ENCODE peak calls at places on chromosomes 16 and 17, in five cellular contexts. J, E, K, W and P are unnamed samples.

GRCh38 chr17:29115906-29116651 is 64.1 kb downstream of the MYO18A start:
- DNase-seq in E (peak; percentile 57), K (peak; percentile 85), W (peak; percentile 50), J (no peak), P (no peak)

GRCh38 chr16:67176662-67177061 is 6.3 kb downstream of the NOL3 start:
- DNase-seq in K (no peak), W (no peak), E (no peak), J (no peak), P (no peak)

GRCh38 chr17:74185786-74186185 is 17.7 kb upstream of the RPL38 start:
- DNase-seq in J (no peak), K (no peak), E (no peak), W (no peak), P (no peak)

GRCh38 chr17:82677353-82677925 is 21.1 kb downstream of the RAB40B start:
- DNase-seq in W (no peak), E (no peak), K (no peak), J (no peak), P (no peak)

GRCh38 chr17:39854909-39855308 is 9.2 kb downstream of the IKZF3 start:
- DNase-seq in J (no peak), W (no peak), K (no peak), E (no peak), P (no peak)

GRCh38 chr16:28310796-28311195 is 18.5 kb downstream of the SBK1 start:
- DNase-seq in K (no peak), W (peak; percentile 22), E (no peak), J (no peak), P (no peak)

GRCh38 chr17:64020068-64020766 is at the start of gene ICAM2:
- DNase-seq in W (no peak), J (peak; percentile 90), E (no peak), K (no peak), P (no peak)

GRCh38 chr17:58120195-58120822 is 27.9 kb upstream of the OR4D1 start:
- DNase-seq in K (no peak), J (no peak), W (peak; percentile 76), E (no peak), P (no peak)

GRCh38 chr17:43449470-43450202 is 34.1 kb upstream of the DHX8 start:
- DNase-seq in K (no peak), E (no peak), J (no peak), W (no peak), P (no peak)

GRCh38 chr16:16027728-16028310 is 78.4 kb downstream of the ABCC1 start:
- DNase-seq in W (no peak), K (no peak), E (no peak), J (no peak), P (no peak)

GRCh38 chr16:57470683-57471082 is 8.2 kb downstream of the POLR2C start:
- DNase-seq in K (peak; percentile 45), J (no peak), W (no peak), E (no peak), P (no peak)

GRCh38 chr16:87896924-87897562 is 27.7 kb upstream of the SLC7A5 start:
- DNase-seq in W (no peak), E (no peak), K (no peak), J (no peak), P (no peak)

GRCh38 chr16:87891763-87892162 is 22.5 kb upstream of the SLC7A5 start:
- DNase-seq in E (no peak), K (no peak), W (no peak), J (no peak), P (no peak)

GRCh38 chr16:87897563-87898505 is 28.5 kb upstream of the SLC7A5 start:
- DNase-seq in E (no peak), J (no peak), K (no peak), W (no peak), P (no peak)

DNA sequence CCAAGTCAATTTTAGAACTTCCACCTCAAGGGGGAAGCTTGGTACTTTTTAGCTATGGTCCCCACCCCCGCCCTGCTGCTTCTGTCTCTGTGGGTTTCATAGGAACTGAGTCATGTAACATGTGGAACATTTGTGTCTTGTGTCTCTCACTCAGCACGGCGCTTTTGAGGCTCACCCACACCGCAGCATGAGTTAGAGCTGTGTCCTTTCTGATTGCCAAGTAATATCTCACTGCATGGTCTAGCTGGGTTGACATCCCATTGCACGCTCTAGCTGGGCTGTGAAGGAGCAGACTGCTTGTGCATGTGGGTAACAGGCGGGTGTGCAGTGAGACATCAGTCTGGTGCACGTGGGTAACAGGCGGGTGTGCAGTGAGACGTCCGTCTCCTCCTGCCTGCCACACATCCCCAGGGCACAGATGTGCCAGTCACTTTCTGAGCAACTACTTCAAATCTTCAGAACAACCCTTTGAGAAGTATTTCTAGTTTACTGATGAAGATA is 26.4 kb upstream of the SLC7A5 start:
- DNase-seq in W (no peak), J (peak; percentile 67), K (no peak), E (peak; percentile 48), P (peak; percentile 49)
- TF ChIP-seq TAF1 in W (no peak), J (no peak), K (no peak), E (no peak), P (no peak)

GRCh38 chr16:71327720-71328119 is 30.8 kb upstream of the CALB2 start:
- DNase-seq in K (no peak), W (no peak), E (no peak), J (no peak), P (no peak)

GRCh38 chr16:71328151-71328550 is 30.4 kb upstream of the CALB2 start:
- DNase-seq in W (no peak), K (no peak), J (no peak), E (no peak), P (no peak)
- TF ChIP-seq TAF1 in W (no peak), K (no peak), J (no peak), E (no peak), P (no peak)

DNA sequence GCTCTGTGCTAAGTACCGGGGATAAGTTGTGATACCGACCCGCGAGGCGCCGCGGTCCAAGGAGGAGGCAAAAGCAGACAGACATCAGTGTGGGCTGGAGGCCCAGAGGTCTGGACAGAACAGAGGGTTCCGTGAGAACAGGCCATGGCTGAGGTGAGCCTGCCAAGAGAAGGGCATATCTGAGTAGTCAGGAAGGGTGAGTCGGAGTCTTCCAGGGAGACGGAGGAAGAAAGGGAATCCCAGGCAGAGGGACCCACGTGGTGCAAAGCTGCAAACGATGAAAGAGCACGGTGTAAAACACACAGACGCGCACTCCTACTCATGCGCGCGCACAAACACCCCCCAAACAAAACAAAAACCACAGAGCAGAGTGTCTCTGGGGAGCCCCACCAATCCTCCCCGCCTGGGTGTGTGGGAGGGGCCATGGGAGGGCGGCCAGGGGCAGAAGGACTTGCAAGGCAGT is 18.1 kb downstream of the RHBDL3 start:
- DNase-seq in K (no peak), E (no peak), W (no peak), J (no peak), P (peak; percentile 40)
- TF ChIP-seq TAF1 in K (no peak), E (no peak), W (no peak), J (no peak), P (no peak)

GRCh38 chr16:86611517-86611840 is 33.1 kb downstream of the FOXL1 start:
- DNase-seq in W (no peak), K (no peak), E (no peak), J (no peak), P (no peak)

GRCh38 chr16:86609661-86610060 is 31.3 kb downstream of the FOXL1 start:
- DNase-seq in K (no peak), J (no peak), W (no peak), E (no peak), P (no peak)

GRCh38 chr16:86608301-86608747 is 30.0 kb downstream of the FOXL1 start:
- DNase-seq in E (no peak), J (no peak), K (no peak), W (no peak), P (no peak)

GRCh38 chr16:86610779-86611516 is 32.6 kb downstream of the FOXL1 start:
- DNase-seq in W (no peak), J (no peak), E (no peak), K (no peak), P (no peak)

GRCh38 chr16:86609115-86609514 is 30.8 kb downstream of the FOXL1 start:
- DNase-seq in E (no peak), J (no peak), K (no peak), W (no peak), P (no peak)
- TF ChIP-seq TAF1 in E (no peak), J (no peak), K (no peak), W (no peak), P (no peak)

DNA sequence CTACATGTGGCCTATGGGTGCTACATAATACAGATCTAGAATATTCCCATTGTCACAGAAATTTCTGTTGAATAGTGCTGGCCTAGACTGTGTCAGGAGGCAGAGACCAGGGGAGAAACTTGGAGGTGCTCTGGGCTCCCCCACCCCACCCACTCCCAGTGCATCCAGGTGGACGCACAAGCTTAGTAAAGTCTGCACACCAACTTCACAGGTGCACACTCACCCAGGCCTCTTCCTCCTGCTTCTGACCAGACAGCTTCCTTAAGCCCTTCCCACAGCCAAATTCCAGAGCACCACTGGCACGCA is 7.6 kb upstream of the CNP start:
- DNase-seq in K (no peak), W (no peak), E (no peak), J (no peak), P (no peak)
- TF ChIP-seq TAF1 in K (no peak), W (no peak), E (no peak), J (no peak), P (no peak)

DNA sequence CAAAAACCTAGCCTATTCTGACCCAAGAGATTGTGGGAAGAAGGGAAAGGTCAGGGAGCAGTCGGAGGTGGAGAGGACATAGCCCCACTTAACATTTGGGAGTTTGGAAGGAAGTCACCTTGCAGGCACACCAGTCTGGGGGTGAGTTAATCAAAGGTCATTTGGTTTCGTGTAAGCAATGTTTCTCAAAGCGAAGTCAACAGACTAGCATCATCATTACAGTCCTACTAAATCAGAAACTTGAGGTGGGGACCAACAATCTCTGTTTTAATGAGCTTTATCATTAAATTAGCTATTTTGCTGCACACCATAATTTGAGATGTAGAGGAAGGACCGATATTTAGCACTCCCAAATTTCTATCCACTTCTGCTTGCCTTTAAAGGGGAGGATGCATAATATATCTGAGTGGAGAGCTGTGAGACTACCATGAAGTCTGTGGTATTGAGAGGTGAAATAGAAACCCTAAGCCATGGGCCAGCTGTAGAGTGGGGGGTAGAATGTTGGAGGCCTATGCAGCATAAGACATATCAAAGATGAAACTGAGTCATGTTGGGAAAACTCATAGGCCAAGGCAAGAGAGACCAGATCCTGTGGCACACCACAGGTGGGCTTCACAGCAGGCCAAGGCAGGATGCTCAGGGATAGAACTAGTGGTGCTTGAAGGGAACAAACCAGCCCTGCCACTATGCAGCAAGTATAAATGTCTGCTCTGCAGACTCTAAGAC is 141.7 kb upstream of the ANKFN1 start:
- DNase-seq in K (no peak), E (no peak), W (no peak), J (no peak), P (no peak)
- TF ChIP-seq TAF1 in K (no peak), E (no peak), W (no peak), J (no peak), P (no peak)

GRCh38 chr16:11401161-11402050 is 56.1 kb downstream of the RMI2 start:
- DNase-seq in E (no peak), W (no peak), K (peak; percentile 28), J (no peak), P (peak; percentile 8)
- TF ChIP-seq TAF1 in E (no peak), W (no peak), K (no peak), J (no peak), P (no peak)